ENCODE peak calls at places on chromosome 4, in four cellular contexts. D, P, L and Y are unnamed samples.

GRCh38 chr4:155582971-155583437 is 83.6 kb upstream of the GUCY1A1 start:
- DNase-seq in D (no peak), P (no peak), L (no peak), Y (no peak)

GRCh38 chr4:74267998-74268606 is 40.2 kb upstream of the EPGN start:
- DNase-seq in D (no peak), P (no peak), L (no peak), Y (no peak)

GRCh38 chr4:51943221-51943620 is 76.9 kb downstream of the LRRC66 start:
- DNase-seq in D (no peak), P (no peak), L (no peak), Y (peak; percentile 16)

GRCh38 chr4:15677507-15677988 is 4.1 kb upstream of the FAM200B start:
- DNase-seq in D (no peak), P (peak; percentile 67), L (no peak), Y (peak; percentile 86)

GRCh38 chr4:23717528-23718248 is 172.2 kb downstream of the PPARGC1A start:
- DNase-seq in D (peak; percentile 65), P (peak; percentile 37), L (no peak), Y (peak; percentile 17)

GRCh38 chr4:40750461-40751258 is 905 bp downstream of the NSUN7 start:
- DNase-seq in D (peak; percentile 38), P (no peak), L (no peak), Y (no peak)

GRCh38 chr4:187021436-187022205 is 298.0 kb upstream of the FAT1 start:
- DNase-seq in D (no peak), P (no peak), L (no peak), Y (no peak)

GRCh38 chr4:2436301-2436700 is 17.5 kb downstream of the CFAP99 start:
- DNase-seq in D (peak; percentile 86), P (peak; percentile 15), L (no peak), Y (no peak)

GRCh38 chr4:102472441-102473013 is 28.6 kb upstream of the NFKB1 start:
- DNase-seq in D (no peak), P (no peak), L (no peak), Y (no peak)

DNA sequence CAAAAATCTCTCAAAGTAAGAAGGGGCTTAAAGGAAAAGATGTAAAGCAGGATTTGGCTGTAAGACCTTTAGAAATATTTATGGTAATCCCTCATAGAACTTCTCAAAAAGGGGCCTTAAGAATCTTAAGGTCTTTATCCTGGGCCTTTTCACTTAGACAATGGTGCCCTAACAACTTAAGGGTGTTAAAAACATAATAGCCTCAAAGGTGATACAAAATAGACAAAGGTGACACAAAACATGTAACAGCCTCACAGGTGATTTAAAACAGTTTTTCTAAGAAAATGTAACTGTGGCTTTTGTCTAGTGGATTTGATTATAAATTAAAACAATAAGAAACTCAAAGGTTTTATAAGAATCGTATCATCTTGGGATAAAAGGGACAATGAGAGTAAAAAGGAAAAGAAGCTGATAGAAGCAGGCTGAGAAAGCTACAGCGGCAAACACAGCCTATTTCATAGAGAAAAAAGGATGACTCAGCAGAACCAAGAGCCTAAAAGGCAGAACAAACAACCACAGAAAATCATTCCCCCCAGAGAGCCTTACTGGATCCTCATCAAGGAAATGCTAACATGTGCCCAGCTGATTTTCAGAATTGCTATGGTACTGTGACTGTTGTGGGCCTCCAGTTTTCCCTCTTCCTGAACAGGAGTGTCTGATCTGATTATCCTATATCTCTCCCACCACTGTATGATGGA is 164.3 kb downstream of the STPG2 start:
- DNase-seq in D (no peak), P (no peak), L (no peak), Y (no peak)
- TF ChIP-seq NFIC in D (no peak), P (no peak), L (no peak), Y (no peak)

GRCh38 chr4:149113804-149114430 is 671.7 kb upstream of the NR3C2 start:
- DNase-seq in D (no peak), P (no peak), L (no peak), Y (no peak)
- TF ChIP-seq NFIC in D (peak; percentile 70), P (no peak), L (no peak), Y (no peak)

DNA sequence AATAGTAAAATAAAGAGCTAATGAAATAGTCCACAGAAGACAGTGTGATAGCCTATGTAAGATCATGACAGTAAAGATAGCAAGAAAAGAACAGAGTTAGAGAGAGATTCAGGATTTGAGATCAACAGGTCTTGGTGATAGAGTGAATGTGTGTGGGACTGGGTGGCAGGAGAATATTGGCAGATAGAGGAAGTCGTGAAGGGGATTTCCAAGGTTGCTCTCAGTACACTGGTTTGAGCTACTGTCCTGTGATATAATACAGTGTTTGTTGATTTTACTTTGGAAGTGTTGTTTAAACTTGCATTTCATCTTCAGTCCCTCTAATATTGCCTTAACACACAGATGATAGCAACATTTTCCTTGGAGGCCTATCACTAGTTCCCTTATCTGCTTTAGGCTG is 44.1 kb downstream of the DTHD1 start:
- DNase-seq in D (no peak), P (no peak), L (peak; percentile 59), Y (no peak)
- TF ChIP-seq NFIC in D (no peak), P (no peak), L (no peak), Y (no peak)

DNA sequence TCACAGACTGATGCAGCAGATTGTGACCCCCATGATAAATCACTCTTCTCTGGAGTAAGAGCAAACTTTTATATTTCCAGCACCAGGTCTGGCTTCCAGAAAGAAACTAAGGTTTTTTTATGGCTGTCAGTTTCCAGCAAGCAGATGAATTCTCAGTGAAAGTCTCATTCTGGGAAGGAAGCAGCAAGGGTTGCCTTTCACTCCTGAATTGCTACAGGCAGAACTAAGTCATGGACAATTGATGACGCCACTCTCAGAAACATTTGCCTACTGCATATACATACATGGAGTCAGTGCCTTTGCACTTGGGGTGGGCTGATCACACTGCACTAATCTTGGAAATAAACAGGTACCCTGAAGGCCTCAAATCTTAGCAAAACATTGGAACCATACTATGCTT is 80.0 kb downstream of the IL21 start:
- DNase-seq in D (no peak), P (no peak), L (no peak), Y (no peak)
- TF ChIP-seq NFIC in D (no peak), P (no peak), L (no peak), Y (no peak)

GRCh38 chr4:53693909-53694308 is 102.6 kb upstream of the LNX1 start:
- DNase-seq in D (no peak), P (no peak), L (no peak), Y (no peak)
- TF ChIP-seq NFIC in D (no peak), P (no peak), L (no peak), Y (no peak)

GRCh38 chr4:56804551-56804950 is 16.9 kb downstream of the SPINK2 start:
- DNase-seq in D (no peak), P (no peak), L (peak; percentile 62), Y (no peak)
- TF ChIP-seq NFIC in D (no peak), P (no peak), L (peak; percentile 38), Y (no peak)

GRCh38 chr4:27242217-27242616 is 381.6 kb downstream of the STIM2 start:
- DNase-seq in D (no peak), P (no peak), L (no peak), Y (no peak)

GRCh38 chr4:27248829-27249228 is 388.2 kb downstream of the STIM2 start:
- DNase-seq in D (no peak), P (no peak), L (no peak), Y (no peak)

GRCh38 chr4:27239651-27240050 is 379.0 kb downstream of the STIM2 start:
- DNase-seq in D (no peak), P (no peak), L (no peak), Y (no peak)

GRCh38 chr4:27245216-27245615 is 384.6 kb downstream of the STIM2 start:
- DNase-seq in D (no peak), P (no peak), L (no peak), Y (no peak)
- TF ChIP-seq NFIC in D (no peak), P (no peak), L (no peak), Y (no peak)

DNA sequence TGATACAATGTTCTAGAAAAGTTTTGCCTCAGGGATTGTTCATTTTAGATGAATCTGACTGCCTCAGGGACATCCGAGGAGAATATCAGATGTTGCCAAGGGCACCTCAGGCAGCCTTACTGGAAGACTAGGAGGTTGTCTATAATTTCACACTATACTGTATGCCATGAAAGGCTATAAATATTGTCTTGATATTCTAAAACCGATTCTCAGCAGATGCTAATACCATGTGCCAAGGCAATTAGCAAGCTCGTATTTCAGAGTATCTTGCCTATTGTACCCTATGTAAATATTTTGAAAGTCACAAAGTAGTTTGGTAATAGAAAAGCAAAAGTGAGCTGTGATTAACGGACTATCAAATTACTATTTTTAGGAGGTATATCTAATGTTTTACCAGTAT is 15.2 kb downstream of the SPOCK3 start:
- DNase-seq in D (no peak), P (no peak), L (no peak), Y (no peak)
- TF ChIP-seq NFIC in D (no peak), P (no peak), L (no peak), Y (no peak)

DNA sequence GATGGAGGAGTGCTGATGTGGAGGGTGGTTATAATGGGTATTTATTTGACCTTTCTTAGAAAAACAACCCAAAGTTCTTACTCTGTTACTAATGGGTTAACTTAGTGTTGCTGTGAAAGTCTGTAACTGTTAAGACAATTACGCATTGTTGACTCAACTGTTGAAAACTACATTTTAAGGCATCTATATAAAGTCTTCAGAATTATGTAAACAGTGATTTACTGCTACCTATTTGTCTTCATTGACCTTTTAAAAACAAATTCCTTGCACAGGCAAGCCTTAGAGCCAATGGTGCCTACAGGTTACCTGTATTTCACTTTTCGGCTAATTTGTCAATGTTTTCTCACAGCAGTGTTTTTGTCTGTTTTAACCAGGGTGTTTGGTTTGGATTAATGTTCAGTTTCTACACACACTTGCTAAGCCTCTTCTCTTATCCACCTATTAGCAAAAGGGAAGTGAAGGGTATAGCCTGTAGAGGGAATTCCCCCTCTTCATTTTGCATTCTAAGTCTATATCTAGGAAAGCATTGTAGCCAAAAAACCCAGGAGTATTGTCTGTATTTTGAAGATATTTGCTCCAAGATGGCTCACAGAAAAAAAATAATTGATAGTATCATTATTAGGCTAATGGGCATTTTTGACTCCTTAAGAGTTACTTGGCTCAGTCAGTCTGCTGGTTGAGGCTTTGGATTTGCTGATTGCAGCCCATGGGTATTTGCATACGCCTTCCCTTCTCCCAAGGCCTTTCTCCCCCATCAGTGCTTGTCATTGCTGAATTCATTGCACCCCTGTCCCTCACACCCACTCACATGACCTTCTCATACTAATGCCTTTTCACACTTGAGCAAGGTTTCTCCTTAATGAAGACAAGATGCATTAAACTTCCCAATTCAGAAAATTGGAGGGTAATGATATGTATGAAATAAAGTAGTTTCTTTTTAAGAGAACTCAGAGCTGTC is 30.5 kb downstream of the AFF1 start:
- DNase-seq in D (no peak), P (no peak), L (no peak), Y (no peak)
- TF ChIP-seq NFIC in D (no peak), P (no peak), L (peak; percentile 28), Y (no peak)

GRCh38 chr4:38371391-38371851 is 292.6 kb upstream of the KLF3 start:
- DNase-seq in D (no peak), P (no peak), L (no peak), Y (no peak)

GRCh38 chr4:38381788-38382187 is 282.2 kb upstream of the KLF3 start:
- DNase-seq in D (peak; percentile 10), P (no peak), L (no peak), Y (no peak)

GRCh38 chr4:38378478-38378877 is 285.5 kb upstream of the KLF3 start:
- DNase-seq in D (no peak), P (no peak), L (no peak), Y (no peak)

GRCh38 chr4:38382492-38382891 is 281.5 kb upstream of the KLF3 start:
- DNase-seq in D (peak; percentile 68), P (peak; percentile 83), L (no peak), Y (no peak)

DNA sequence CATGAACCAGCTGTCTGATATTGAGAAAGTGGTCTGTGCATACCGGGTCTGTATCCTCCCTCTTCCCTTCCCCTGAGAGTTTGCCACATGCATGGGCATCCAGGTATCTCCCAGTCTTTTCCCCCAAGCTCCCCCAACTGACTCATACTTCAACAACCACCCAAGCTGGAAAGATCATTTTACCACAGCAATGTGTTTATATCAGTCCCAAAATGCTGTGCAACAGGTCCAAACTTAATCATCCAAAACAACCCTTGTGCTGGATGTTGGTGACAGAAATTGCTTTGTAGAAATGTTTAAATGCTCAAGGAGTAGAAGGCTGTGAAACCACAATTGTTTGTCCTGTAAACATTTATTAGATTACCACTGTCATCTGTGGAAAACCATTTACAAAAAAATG is 286.8 kb upstream of the KLF3 start:
- DNase-seq in D (no peak), P (no peak), L (no peak), Y (no peak)
- TF ChIP-seq NFIC in D (no peak), P (no peak), L (no peak), Y (no peak)